ENCODE peak calls at places on chromosome 9, in four cellular contexts. C, M, P and V are unnamed samples.

GRCh38 chr9:5652810-5653209 is 23.9 kb downstream of the RIC1 start:
- DNase-seq in C (no peak), M (no peak), P (no peak), V (no peak)

GRCh38 chr9:123069010-123069481 is 35.6 kb downstream of the GPR21 start:
- DNase-seq in C (no peak), M (peak), P (no peak), V (no peak)

GRCh38 chr9:112582371-112582770 is 95.7 kb downstream of the KIAA1958 start:
- DNase-seq in C (no peak), M (no peak), P (peak), V (no peak)

GRCh38 chr9:82504620-82505019 is 516.0 kb downstream of the SPATA31D1 start:
- DNase-seq in C (no peak), M (peak), P (no peak), V (no peak)

GRCh38 chr9:137129089-137129455 is 9.9 kb upstream of the GRIN1 start:
- DNase-seq in C (no peak), M (peak), P (no peak), V (no peak)

GRCh38 chr9:105206821-105207699 is 37.4 kb upstream of the SLC44A1 start:
- DNase-seq in C (no peak), M (peak), P (no peak), V (no peak)

GRCh38 chr9:94734054-94734754 is 7.7 kb downstream of the AOPEP start:
- DNase-seq in C (no peak), M (peak), P (no peak), V (no peak)

GRCh38 chr9:18610956-18611355 is 137.0 kb downstream of the ADAMTSL1 start:
- DNase-seq in C (no peak), M (peak), P (no peak), V (peak)

GRCh38 chr9:99387416-99387815 is 165.3 kb downstream of the SEC61B start:
- DNase-seq in C (no peak), M (no peak), P (no peak), V (no peak)

GRCh38 chr9:82021198-82021597 is 32.6 kb downstream of the SPATA31D1 start:
- DNase-seq in C (no peak), M (peak), P (no peak), V (no peak)